ENCODE peak calls at places on chromosomes 2 and 18, in seven cellular contexts. One of them, this sample, is unnamed.

GRCh38 chr2:73238149-73238548 is 4.0 kb downstream of the CCT7 start:
- DNase-seq in GM18507: no peak
- DNase-seq in AG08396: no peak
- DNase-seq in stimulated activated CD4-positive, alpha-beta T cell treated with anti-CD3 and anti-CD28 coated beads, TNF-alpha, amount 100 ng/mL, for 48 hours: no peak
- DNase-seq in nucleus accumbens: no peak
- DNase-seq in activated gamma-delta T cell: no peak
- DNase-seq in stimulated activated CD8-positive, alpha-beta memory T cell treated with anti-CD3 and anti-CD28 coated beads, Interleukin-15, amount 100 ng/mL, for 4 hours: no peak
- DNase-seq in this sample: no peak

GRCh38 chr2:234794866-234795265 is 157.0 kb upstream of the SH3BP4 start:
- DNase-seq in GM18507: no peak
- DNase-seq in AG08396: no peak
- DNase-seq in stimulated activated CD4-positive, alpha-beta T cell treated with anti-CD3 and anti-CD28 coated beads, TNF-alpha, amount 100 ng/mL, for 48 hours: no peak
- DNase-seq in nucleus accumbens: no peak
- DNase-seq in activated gamma-delta T cell: no peak
- DNase-seq in stimulated activated CD8-positive, alpha-beta memory T cell treated with anti-CD3 and anti-CD28 coated beads, Interleukin-15, amount 100 ng/mL, for 4 hours: no peak
- DNase-seq in this sample: no peak

GRCh38 chr2:232491139-232491780 is 3.6 kb upstream of the ECEL1 start:
- DNase-seq in GM18507: no peak
- DNase-seq in AG08396: no peak
- DNase-seq in stimulated activated CD4-positive, alpha-beta T cell treated with anti-CD3 and anti-CD28 coated beads, TNF-alpha, amount 100 ng/mL, for 48 hours: no peak
- DNase-seq in nucleus accumbens: no peak
- DNase-seq in activated gamma-delta T cell: no peak
- DNase-seq in stimulated activated CD8-positive, alpha-beta memory T cell treated with anti-CD3 and anti-CD28 coated beads, Interleukin-15, amount 100 ng/mL, for 4 hours: no peak
- DNase-seq in this sample: no peak

GRCh38 chr18:21831413-21831831 is 90.8 kb downstream of the MIB1 start:
- DNase-seq in GM18507: no peak
- DNase-seq in AG08396: peak
- DNase-seq in stimulated activated CD4-positive, alpha-beta T cell treated with anti-CD3 and anti-CD28 coated beads, TNF-alpha, amount 100 ng/mL, for 48 hours: no peak
- DNase-seq in nucleus accumbens: no peak
- DNase-seq in activated gamma-delta T cell: no peak
- DNase-seq in stimulated activated CD8-positive, alpha-beta memory T cell treated with anti-CD3 and anti-CD28 coated beads, Interleukin-15, amount 100 ng/mL, for 4 hours: no peak
- DNase-seq in this sample: no peak

GRCh38 chr18:60676807-60677206 is 304.2 kb upstream of the MC4R start:
- DNase-seq in GM18507: no peak
- DNase-seq in AG08396: no peak
- DNase-seq in stimulated activated CD4-positive, alpha-beta T cell treated with anti-CD3 and anti-CD28 coated beads, TNF-alpha, amount 100 ng/mL, for 48 hours: no peak
- DNase-seq in nucleus accumbens: no peak
- DNase-seq in activated gamma-delta T cell: no peak
- DNase-seq in stimulated activated CD8-positive, alpha-beta memory T cell treated with anti-CD3 and anti-CD28 coated beads, Interleukin-15, amount 100 ng/mL, for 4 hours: no peak
- DNase-seq in this sample: no peak

GRCh38 chr2:62293490-62294212 is 97.7 kb downstream of the B3GNT2 start:
- DNase-seq in GM18507: no peak
- DNase-seq in AG08396: peak
- DNase-seq in stimulated activated CD4-positive, alpha-beta T cell treated with anti-CD3 and anti-CD28 coated beads, TNF-alpha, amount 100 ng/mL, for 48 hours: no peak
- DNase-seq in nucleus accumbens: peak
- DNase-seq in activated gamma-delta T cell: no peak
- DNase-seq in stimulated activated CD8-positive, alpha-beta memory T cell treated with anti-CD3 and anti-CD28 coated beads, Interleukin-15, amount 100 ng/mL, for 4 hours: no peak
- DNase-seq in this sample: no peak

GRCh38 chr2:74849228-74849892 is 15.4 kb downstream of the HK2 start:
- DNase-seq in GM18507: peak
- DNase-seq in AG08396: no peak
- DNase-seq in stimulated activated CD4-positive, alpha-beta T cell treated with anti-CD3 and anti-CD28 coated beads, TNF-alpha, amount 100 ng/mL, for 48 hours: no peak
- DNase-seq in nucleus accumbens: no peak
- DNase-seq in activated gamma-delta T cell: no peak
- DNase-seq in stimulated activated CD8-positive, alpha-beta memory T cell treated with anti-CD3 and anti-CD28 coated beads, Interleukin-15, amount 100 ng/mL, for 4 hours: no peak
- DNase-seq in this sample: peak

GRCh38 chr2:167136876-167137579 is 248.7 kb downstream of the XIRP2 start:
- DNase-seq in GM18507: no peak
- DNase-seq in AG08396: no peak
- DNase-seq in stimulated activated CD4-positive, alpha-beta T cell treated with anti-CD3 and anti-CD28 coated beads, TNF-alpha, amount 100 ng/mL, for 48 hours: no peak
- DNase-seq in nucleus accumbens: no peak
- DNase-seq in activated gamma-delta T cell: no peak
- DNase-seq in stimulated activated CD8-positive, alpha-beta memory T cell treated with anti-CD3 and anti-CD28 coated beads, Interleukin-15, amount 100 ng/mL, for 4 hours: no peak
- DNase-seq in this sample: no peak

GRCh38 chr2:49702740-49703139 is 548.4 kb upstream of the FSHR start:
- DNase-seq in GM18507: no peak
- DNase-seq in AG08396: no peak
- DNase-seq in stimulated activated CD4-positive, alpha-beta T cell treated with anti-CD3 and anti-CD28 coated beads, TNF-alpha, amount 100 ng/mL, for 48 hours: no peak
- DNase-seq in nucleus accumbens: no peak
- DNase-seq in activated gamma-delta T cell: no peak
- DNase-seq in stimulated activated CD8-positive, alpha-beta memory T cell treated with anti-CD3 and anti-CD28 coated beads, Interleukin-15, amount 100 ng/mL, for 4 hours: no peak
- DNase-seq in this sample: no peak

GRCh38 chr2:221629478-221629877 is 57.4 kb upstream of the EPHA4 start:
- DNase-seq in GM18507: no peak
- DNase-seq in AG08396: peak
- DNase-seq in stimulated activated CD4-positive, alpha-beta T cell treated with anti-CD3 and anti-CD28 coated beads, TNF-alpha, amount 100 ng/mL, for 48 hours: no peak
- DNase-seq in nucleus accumbens: no peak
- DNase-seq in activated gamma-delta T cell: no peak
- DNase-seq in stimulated activated CD8-positive, alpha-beta memory T cell treated with anti-CD3 and anti-CD28 coated beads, Interleukin-15, amount 100 ng/mL, for 4 hours: no peak
- DNase-seq in this sample: no peak

GRCh38 chr2:168208652-168209051 is 38.7 kb downstream of the STK39 start:
- DNase-seq in GM18507: no peak
- DNase-seq in AG08396: no peak
- DNase-seq in stimulated activated CD4-positive, alpha-beta T cell treated with anti-CD3 and anti-CD28 coated beads, TNF-alpha, amount 100 ng/mL, for 48 hours: peak
- DNase-seq in nucleus accumbens: no peak
- DNase-seq in activated gamma-delta T cell: no peak
- DNase-seq in stimulated activated CD8-positive, alpha-beta memory T cell treated with anti-CD3 and anti-CD28 coated beads, Interleukin-15, amount 100 ng/mL, for 4 hours: no peak
- DNase-seq in this sample: no peak

GRCh38 chr18:37535968-37536367 is 29.6 kb downstream of the CELF4 start:
- DNase-seq in GM18507: no peak
- DNase-seq in AG08396: no peak
- DNase-seq in stimulated activated CD4-positive, alpha-beta T cell treated with anti-CD3 and anti-CD28 coated beads, TNF-alpha, amount 100 ng/mL, for 48 hours: no peak
- DNase-seq in nucleus accumbens: no peak
- DNase-seq in activated gamma-delta T cell: no peak
- DNase-seq in stimulated activated CD8-positive, alpha-beta memory T cell treated with anti-CD3 and anti-CD28 coated beads, Interleukin-15, amount 100 ng/mL, for 4 hours: no peak
- DNase-seq in this sample: no peak

GRCh38 chr2:26193578-26194231 is 20.8 kb downstream of the GAREM2 start:
- DNase-seq in GM18507: no peak
- DNase-seq in AG08396: peak
- DNase-seq in stimulated activated CD4-positive, alpha-beta T cell treated with anti-CD3 and anti-CD28 coated beads, TNF-alpha, amount 100 ng/mL, for 48 hours: peak
- DNase-seq in nucleus accumbens: no peak
- DNase-seq in activated gamma-delta T cell: no peak
- DNase-seq in stimulated activated CD8-positive, alpha-beta memory T cell treated with anti-CD3 and anti-CD28 coated beads, Interleukin-15, amount 100 ng/mL, for 4 hours: no peak
- DNase-seq in this sample: no peak

GRCh38 chr2:196758474-196759377 is 40.8 kb downstream of the GTF3C3 start:
- DNase-seq in GM18507: no peak
- DNase-seq in AG08396: peak
- DNase-seq in stimulated activated CD4-positive, alpha-beta T cell treated with anti-CD3 and anti-CD28 coated beads, TNF-alpha, amount 100 ng/mL, for 48 hours: no peak
- DNase-seq in nucleus accumbens: no peak
- DNase-seq in activated gamma-delta T cell: no peak
- DNase-seq in stimulated activated CD8-positive, alpha-beta memory T cell treated with anti-CD3 and anti-CD28 coated beads, Interleukin-15, amount 100 ng/mL, for 4 hours: no peak
- DNase-seq in this sample: no peak

GRCh38 chr18:55900380-55900779 is 312.4 kb upstream of the TCF4 start:
- DNase-seq in GM18507: no peak
- DNase-seq in AG08396: peak
- DNase-seq in stimulated activated CD4-positive, alpha-beta T cell treated with anti-CD3 and anti-CD28 coated beads, TNF-alpha, amount 100 ng/mL, for 48 hours: no peak
- DNase-seq in nucleus accumbens: no peak
- DNase-seq in activated gamma-delta T cell: no peak
- DNase-seq in stimulated activated CD8-positive, alpha-beta memory T cell treated with anti-CD3 and anti-CD28 coated beads, Interleukin-15, amount 100 ng/mL, for 4 hours: no peak
- DNase-seq in this sample: no peak

GRCh38 chr2:127094509-127095366 is 12.2 kb downstream of the BIN1 start:
- DNase-seq in GM18507: no peak
- DNase-seq in AG08396: peak
- DNase-seq in stimulated activated CD4-positive, alpha-beta T cell treated with anti-CD3 and anti-CD28 coated beads, TNF-alpha, amount 100 ng/mL, for 48 hours: no peak
- DNase-seq in nucleus accumbens: no peak
- DNase-seq in activated gamma-delta T cell: no peak
- DNase-seq in stimulated activated CD8-positive, alpha-beta memory T cell treated with anti-CD3 and anti-CD28 coated beads, Interleukin-15, amount 100 ng/mL, for 4 hours: no peak
- DNase-seq in this sample: no peak

GRCh38 chr18:41767960-41768359 is 187.1 kb upstream of the PIK3C3 start:
- DNase-seq in GM18507: no peak
- DNase-seq in AG08396: no peak
- DNase-seq in stimulated activated CD4-positive, alpha-beta T cell treated with anti-CD3 and anti-CD28 coated beads, TNF-alpha, amount 100 ng/mL, for 48 hours: no peak
- DNase-seq in nucleus accumbens: no peak
- DNase-seq in activated gamma-delta T cell: no peak
- DNase-seq in stimulated activated CD8-positive, alpha-beta memory T cell treated with anti-CD3 and anti-CD28 coated beads, Interleukin-15, amount 100 ng/mL, for 4 hours: no peak
- DNase-seq in this sample: no peak

GRCh38 chr2:67451086-67451832 is 54.1 kb downstream of the ETAA1 start:
- DNase-seq in GM18507: no peak
- DNase-seq in AG08396: peak
- DNase-seq in stimulated activated CD4-positive, alpha-beta T cell treated with anti-CD3 and anti-CD28 coated beads, TNF-alpha, amount 100 ng/mL, for 48 hours: no peak
- DNase-seq in nucleus accumbens: no peak
- DNase-seq in activated gamma-delta T cell: no peak
- DNase-seq in stimulated activated CD8-positive, alpha-beta memory T cell treated with anti-CD3 and anti-CD28 coated beads, Interleukin-15, amount 100 ng/mL, for 4 hours: no peak
- DNase-seq in this sample: no peak

GRCh38 chr2:109623923-109624322 is 9.8 kb downstream of the SOWAHC start:
- DNase-seq in GM18507: no peak
- DNase-seq in AG08396: no peak
- DNase-seq in stimulated activated CD4-positive, alpha-beta T cell treated with anti-CD3 and anti-CD28 coated beads, TNF-alpha, amount 100 ng/mL, for 48 hours: no peak
- DNase-seq in nucleus accumbens: no peak
- DNase-seq in activated gamma-delta T cell: no peak
- DNase-seq in stimulated activated CD8-positive, alpha-beta memory T cell treated with anti-CD3 and anti-CD28 coated beads, Interleukin-15, amount 100 ng/mL, for 4 hours: no peak
- DNase-seq in this sample: no peak

GRCh38 chr2:237698338-237698694 is 70.9 kb downstream of the LRRFIP1 start:
- DNase-seq in GM18507: no peak
- DNase-seq in AG08396: no peak
- DNase-seq in stimulated activated CD4-positive, alpha-beta T cell treated with anti-CD3 and anti-CD28 coated beads, TNF-alpha, amount 100 ng/mL, for 48 hours: no peak
- DNase-seq in nucleus accumbens: no peak
- DNase-seq in activated gamma-delta T cell: no peak
- DNase-seq in stimulated activated CD8-positive, alpha-beta memory T cell treated with anti-CD3 and anti-CD28 coated beads, Interleukin-15, amount 100 ng/mL, for 4 hours: no peak
- DNase-seq in this sample: no peak

GRCh38 chr18:58580623-58581022 is 48.3 kb downstream of the ALPK2 start:
- DNase-seq in GM18507: no peak
- DNase-seq in AG08396: no peak
- DNase-seq in stimulated activated CD4-positive, alpha-beta T cell treated with anti-CD3 and anti-CD28 coated beads, TNF-alpha, amount 100 ng/mL, for 48 hours: no peak
- DNase-seq in nucleus accumbens: no peak
- DNase-seq in activated gamma-delta T cell: no peak
- DNase-seq in stimulated activated CD8-positive, alpha-beta memory T cell treated with anti-CD3 and anti-CD28 coated beads, Interleukin-15, amount 100 ng/mL, for 4 hours: no peak
- DNase-seq in this sample: no peak

GRCh38 chr2:42367835-42368234 is 6.8 kb upstream of the COX7A2L start:
- DNase-seq in GM18507: no peak
- DNase-seq in AG08396: no peak
- DNase-seq in stimulated activated CD4-positive, alpha-beta T cell treated with anti-CD3 and anti-CD28 coated beads, TNF-alpha, amount 100 ng/mL, for 48 hours: no peak
- DNase-seq in nucleus accumbens: no peak
- DNase-seq in activated gamma-delta T cell: no peak
- DNase-seq in stimulated activated CD8-positive, alpha-beta memory T cell treated with anti-CD3 and anti-CD28 coated beads, Interleukin-15, amount 100 ng/mL, for 4 hours: no peak
- DNase-seq in this sample: no peak

GRCh38 chr2:137741963-137742362 is 222.3 kb upstream of the HNMT start:
- DNase-seq in GM18507: no peak
- DNase-seq in AG08396: no peak
- DNase-seq in stimulated activated CD4-positive, alpha-beta T cell treated with anti-CD3 and anti-CD28 coated beads, TNF-alpha, amount 100 ng/mL, for 48 hours: no peak
- DNase-seq in nucleus accumbens: no peak
- DNase-seq in activated gamma-delta T cell: no peak
- DNase-seq in stimulated activated CD8-positive, alpha-beta memory T cell treated with anti-CD3 and anti-CD28 coated beads, Interleukin-15, amount 100 ng/mL, for 4 hours: no peak
- DNase-seq in this sample: no peak

GRCh38 chr2:85680707-85681353 is 12.8 kb upstream of the SFTPB start:
- DNase-seq in GM18507: no peak
- DNase-seq in AG08396: peak
- DNase-seq in stimulated activated CD4-positive, alpha-beta T cell treated with anti-CD3 and anti-CD28 coated beads, TNF-alpha, amount 100 ng/mL, for 48 hours: no peak
- DNase-seq in nucleus accumbens: no peak
- DNase-seq in activated gamma-delta T cell: no peak
- DNase-seq in stimulated activated CD8-positive, alpha-beta memory T cell treated with anti-CD3 and anti-CD28 coated beads, Interleukin-15, amount 100 ng/mL, for 4 hours: no peak
- DNase-seq in this sample: no peak

This sample was measured in effector CD8-positive, alpha-beta T cell.